ENCODE peak calls at places on chromosome 12, in nine cellular contexts. W is hepatocyte, H is GM23338, Q is HCT116, Z is neural progenitor cell, M is MM.1S, F is astrocyte, R is PC-9, U is endothelial cell of umbilical vein. X is an unnamed sample.

GRCh38 chr12:80373666-80374065 is 70.4 kb upstream of the PTPRQ start:
- DNase-seq in M (no peak), R (no peak), U (no peak), F (no peak), H (no peak), Z (no peak), W (peak), Q (no peak), X (no peak)

GRCh38 chr12:76274699-76275098 is 73.5 kb downstream of the BBS10 start:
- DNase-seq in F (peak), R (no peak), Z (no peak), M (no peak), U (peak), Q (no peak), W (no peak), H (no peak), X (peak)

GRCh38 chr12:113161415-113162016 is 12.0 kb downstream of the CFAP73 start:
- DNase-seq in F (peak), M (no peak), H (peak), W (no peak), Z (peak), R (no peak), Q (peak), U (no peak), X (no peak)

GRCh38 chr12:63846249-63846967 is 1.9 kb downstream of the SRGAP1 start:
- DNase-seq in U (peak), R (no peak), Z (no peak), F (no peak), Q (no peak), W (no peak), H (no peak), M (no peak), X (peak)

GRCh38 chr12:50929831-50930230 is 22.5 kb upstream of the HIGD1C start:
- DNase-seq in R (no peak), F (no peak), U (no peak), Q (no peak), Z (no peak), W (no peak), H (no peak), M (no peak), X (no peak)

GRCh38 chr12:47360771-47361388 is 281.1 kb upstream of the AMIGO2 start:
- DNase-seq in U (peak), Q (no peak), Z (no peak), F (no peak), H (no peak), M (peak), W (no peak), R (no peak), X (no peak)

GRCh38 chr12:47577213-47577612 is 128.6 kb downstream of the RPAP3 start:
- DNase-seq in Q (no peak), F (no peak), U (no peak), M (no peak), Z (no peak), R (no peak), W (no peak), H (no peak), X (peak)

GRCh38 chr12:119419371-119419770 is 84.8 kb downstream of the CCDC60 start:
- DNase-seq in Q (no peak), F (no peak), W (no peak), Z (no peak), R (no peak), U (no peak), H (no peak), M (no peak), X (no peak)

GRCh38 chr12:100574262-100575074 is 984 bp downstream of the GAS2L3 start:
- DNase-seq in H (peak), R (no peak), Z (peak), U (no peak), Q (no peak), W (peak), M (no peak), F (peak), X (peak)

GRCh38 chr12:119328111-119328510 is 6.4 kb upstream of the CCDC60 start:
- DNase-seq in Z (peak), R (no peak), W (peak), F (no peak), Q (peak), U (no peak), H (peak), M (no peak), X (no peak)

GRCh38 chr12:71281425-71281824 is 123.6 kb upstream of the TSPAN8 start:
- DNase-seq in Q (no peak), Z (no peak), R (no peak), H (no peak), U (no peak), F (no peak), W (no peak), M (no peak), X (no peak)

GRCh38 chr12:52605542-52605941 is 4.3 kb upstream of the KRT72 start:
- DNase-seq in Q (no peak), M (no peak), H (no peak), Z (no peak), W (no peak), F (no peak), R (no peak), U (no peak), X (no peak)

GRCh38 chr12:77998236-77998786 is 167.6 kb downstream of the NAV3 start:
- DNase-seq in M (no peak), H (no peak), R (no peak), Q (no peak), W (no peak), Z (no peak), U (no peak), F (no peak), X (no peak)

GRCh38 chr12:94265521-94265920 is 117.1 kb downstream of the PLXNC1 start:
- DNase-seq in W (no peak), M (no peak), Z (no peak), F (no peak), U (no peak), R (no peak), Q (no peak), H (no peak), X (peak)

GRCh38 chr12:111812881-111813741 is 28.9 kb upstream of the MAPKAPK5 start:
- DNase-seq in H (peak), W (peak), F (peak), R (peak), M (peak), Q (peak), Z (peak), U (peak), X (peak)

GRCh38 chr12:116354534-116354933 is 77.0 kb upstream of the MED13L start:
- DNase-seq in R (no peak), Z (no peak), W (no peak), F (no peak), U (no peak), M (no peak), Q (no peak), H (no peak), X (no peak)

GRCh38 chr12:98002887-98003493 is 512.4 kb upstream of the TMPO start:
- DNase-seq in M (peak), Z (peak), H (peak), Q (peak), W (peak), U (peak), R (no peak), F (peak), X (peak)

GRCh38 chr12:45644521-45644920 is 85.0 kb upstream of the ARID2 start:
- DNase-seq in F (no peak), M (peak), H (peak), R (no peak), W (no peak), U (peak), Z (no peak), Q (no peak), X (peak)

GRCh38 chr12:114713466-114714215 is 29.7 kb upstream of the TBX3 start:
- DNase-seq in F (no peak), W (no peak), R (no peak), H (no peak), M (no peak), Z (no peak), U (no peak), Q (no peak), X (no peak)

GRCh38 chr12:100234591-100235304 is 32.1 kb downstream of the DEPDC4 start:
- DNase-seq in Z (peak), H (peak), Q (peak), R (no peak), F (peak), M (peak), W (peak), U (peak), X (peak)

GRCh38 chr12:100897240-100897639 is 102.7 kb downstream of the ANO4 start:
- DNase-seq in H (no peak), W (no peak), M (no peak), U (no peak), Z (no peak), R (no peak), F (no peak), Q (no peak), X (no peak)

GRCh38 chr12:49039421-49040363 is 20.9 kb downstream of the KMT2D start:
- DNase-seq in W (no peak), F (no peak), Q (no peak), H (no peak), R (no peak), Z (no peak), M (no peak), U (no peak), X (no peak)

GRCh38 chr12:20832911-20833310 is 22.4 kb downstream of the SLCO1B3 start:
- DNase-seq in Q (no peak), H (no peak), Z (no peak), M (no peak), W (no peak), R (no peak), F (no peak), U (no peak), X (no peak)

GRCh38 chr12:25524381-25524780 is 28.7 kb downstream of the LMNTD1 start:
- DNase-seq in M (no peak), Z (no peak), U (no peak), R (no peak), W (no peak), H (no peak), F (no peak), Q (no peak), X (no peak)

GRCh38 chr12:79652521-79652920 is 38.2 kb downstream of the PAWR start:
- DNase-seq in Q (no peak), R (no peak), M (no peak), U (no peak), F (no peak), Z (no peak), W (no peak), H (no peak), X (no peak)

GRCh38 chr12:14216405-14217294 is 148.8 kb upstream of the ATF7IP start:
- DNase-seq in Q (no peak), R (no peak), U (peak), M (peak), W (no peak), H (no peak), F (peak), Z (no peak), X (peak)

GRCh38 chr12:124809391-124809790 is 54.3 kb downstream of the SCARB1 start:
- DNase-seq in W (no peak), M (no peak), Z (no peak), F (no peak), H (no peak), Q (no peak), U (no peak), R (no peak), X (no peak)

GRCh38 chr12:53623526-53623925 is 2.7 kb downstream of the ATF7 start:
- DNase-seq in Z (no peak), R (no peak), W (peak), F (peak), H (no peak), M (no peak), U (peak), Q (no peak), X (peak)
- H3K4me2 ChIP-seq in Z (peak), R (peak), W (peak), F (peak), H (peak), M (no peak), U (peak), Q (no peak), X (peak)

GRCh38 chr12:42483534-42483857 is 106.0 kb downstream of the PRICKLE1 start:
- DNase-seq in Z (no peak), Q (no peak), U (peak), F (no peak), R (no peak), H (no peak), W (peak), M (no peak), X (peak)
- TF ChIP-seq EZH2 in Z (no peak), Q (no peak), U (no peak), F (no peak), R (no peak), H (no peak), W (no peak), M (no peak), X (no peak)

GRCh38 chr12:2264622-2265306 is 212.0 kb downstream of the CACNA1C start:
- DNase-seq in H (no peak), W (peak), R (no peak), Q (no peak), Z (no peak), U (no peak), F (peak), M (no peak), X (peak)
- H3K4me2 ChIP-seq in H (no peak), W (peak), R (no peak), Q (no peak), Z (no peak), U (no peak), F (peak), M (no peak), X (peak)

GRCh38 chr12:117967043-117967442 is 1.7 kb downstream of the KSR2 start:
- DNase-seq in M (no peak), U (no peak), H (peak), W (no peak), Z (no peak), F (no peak), Q (no peak), R (no peak), X (no peak)
- TF ChIP-seq EZH2 in M (no peak), U (no peak), H (no peak), W (no peak), Z (no peak), F (no peak), Q (no peak), R (no peak), X (no peak)

DNA sequence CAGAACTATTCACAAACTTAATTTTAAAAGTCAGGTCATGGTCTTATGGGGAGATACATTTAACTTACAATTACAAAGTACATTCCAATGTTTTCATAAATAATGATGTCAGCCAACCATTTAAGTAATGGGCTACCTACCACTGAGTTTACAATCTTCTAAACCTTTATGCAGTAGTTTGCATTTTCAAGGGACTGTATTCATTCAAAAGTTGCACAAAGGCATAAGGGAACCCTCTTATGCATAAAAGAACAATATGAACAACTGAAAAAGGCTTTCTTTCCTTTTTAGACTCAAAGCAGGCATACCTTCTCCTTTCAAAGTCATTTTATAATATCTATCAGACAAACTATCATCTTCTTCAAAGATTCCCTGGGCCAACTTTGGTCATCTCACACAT is 230.2 kb downstream of the SLC2A13 start:
- DNase-seq in Z (no peak), F (no peak), H (no peak), W (no peak), U (no peak), Q (no peak), M (no peak), R (no peak), X (no peak)
- H3K4me2 ChIP-seq in Z (no peak), F (no peak), H (no peak), W (no peak), U (no peak), Q (no peak), M (no peak), R (no peak), X (no peak)